ENCODE peak calls at places on chromosome 7, in ten cellular contexts. L, J, B, X, Z, W, F, P, M and E are unnamed samples.

GRCh38 chr7:150379590-150380379 is 655 bp downstream of the ZNF775 start:
- DNase-seq in L (no peak), M (no peak), P (peak), F (no peak), X (peak), B (no peak), W (no peak), J (peak), Z (peak), E (no peak)

GRCh38 chr7:18995811-18996400 is 121.5 kb downstream of the TWIST1 start:
- DNase-seq in X (no peak), F (no peak), J (no peak), Z (no peak), P (no peak), B (no peak), M (no peak), L (no peak), W (no peak), E (no peak)

GRCh38 chr7:84701524-84702306 is 485.1 kb downstream of the SEMA3D start:
- DNase-seq in X (no peak), W (peak), L (no peak), M (no peak), B (no peak), J (peak), P (no peak), Z (no peak), F (peak), E (no peak)

GRCh38 chr7:155190608-155191536 is 106.8 kb upstream of the INSIG1 start:
- DNase-seq in P (peak), W (peak), J (peak), F (no peak), X (peak), M (peak), Z (peak), L (no peak), B (peak), E (peak)

GRCh38 chr7:86653919-86654659 is 10.4 kb downstream of the GRM3 start:
- DNase-seq in W (no peak), X (peak), M (no peak), B (no peak), F (no peak), Z (peak), J (no peak), L (no peak), P (peak), E (no peak)

GRCh38 chr7:142583424-142583823 is 165.8 kb upstream of the PRSS1 start:
- DNase-seq in M (no peak), F (peak), J (peak), X (no peak), W (peak), L (no peak), Z (no peak), B (no peak), P (no peak), E (no peak)

GRCh38 chr7:47988496-47989386 is 9.3 kb upstream of the HUS1 start:
- DNase-seq in L (no peak), X (no peak), P (no peak), M (no peak), Z (no peak), B (no peak), J (peak), F (no peak), W (no peak), E (no peak)

GRCh38 chr7:28096713-28097112 is 83.9 kb downstream of the JAZF1 start:
- DNase-seq in P (peak), W (peak), X (peak), L (peak), M (peak), F (peak), J (peak), B (no peak), Z (peak), E (peak)

GRCh38 chr7:29684787-29685650 is 121.3 kb upstream of the WIPF3 start:
- DNase-seq in Z (peak), J (peak), X (peak), B (peak), L (peak), F (peak), P (peak), M (peak), W (peak), E (peak)

GRCh38 chr7:151566897-151567320 is 47.2 kb upstream of the RHEB start:
- DNase-seq in F (peak), M (no peak), X (peak), W (peak), L (no peak), B (no peak), Z (no peak), P (no peak), J (no peak), E (no peak)

GRCh38 chr7:12470930-12471329 is 67.3 kb upstream of the VWDE start:
- DNase-seq in F (no peak), L (no peak), B (no peak), M (no peak), Z (no peak), J (no peak), X (no peak), P (peak), W (no peak), E (no peak)

GRCh38 chr7:95886501-95887090 is 114.2 kb downstream of the DYNC1I1 start:
- DNase-seq in X (no peak), P (no peak), B (no peak), M (no peak), F (peak), W (no peak), L (no peak), J (peak), Z (no peak), E (no peak)

GRCh38 chr7:25565949-25566348 is 337.7 kb upstream of the NPVF start:
- DNase-seq in W (peak), B (peak), L (peak), P (peak), M (peak), X (peak), J (peak), F (peak), Z (peak), E (peak)

GRCh38 chr7:102404005-102404861 is 8.1 kb downstream of the PRKRIP1 start:
- DNase-seq in F (peak), B (peak), P (no peak), J (peak), Z (peak), M (no peak), X (peak), L (peak), W (peak), E (peak)

GRCh38 chr7:24404315-24404714 is 120.3 kb downstream of the NPY start:
- DNase-seq in F (no peak), Z (no peak), P (no peak), B (no peak), L (no peak), W (no peak), X (no peak), M (no peak), J (no peak), E (no peak)

GRCh38 chr7:99004216-99004615 is 125.9 kb downstream of the TRRAP start:
- DNase-seq in L (no peak), W (no peak), B (peak), Z (no peak), M (no peak), X (no peak), P (no peak), F (peak), J (no peak), E (no peak)

GRCh38 chr7:27459729-27460048 is 203.0 kb downstream of the HIBADH start:
- DNase-seq in F (no peak), W (no peak), Z (no peak), X (no peak), M (no peak), P (no peak), J (no peak), B (no peak), L (no peak), E (no peak)

GRCh38 chr7:73526892-73527821 is 5.1 kb upstream of the BAZ1B start:
- DNase-seq in B (no peak), J (no peak), M (no peak), F (no peak), Z (no peak), X (no peak), P (no peak), W (no peak), L (no peak), E (no peak)

GRCh38 chr7:29290829-29291228 is 96.3 kb downstream of the CHN2 start:
- DNase-seq in L (no peak), B (no peak), F (no peak), Z (no peak), M (no peak), W (no peak), P (no peak), J (no peak), X (no peak), E (no peak)

GRCh38 chr7:127258111-127258510 is 5.4 kb upstream of the GRM8 start:
- DNase-seq in L (no peak), J (no peak), X (no peak), B (no peak), M (no peak), Z (no peak), P (no peak), W (no peak), F (no peak), E (no peak)

GRCh38 chr7:15305002-15305600 is 256.7 kb downstream of the AGMO start:
- DNase-seq in B (no peak), Z (peak), W (peak), J (peak), M (no peak), P (peak), F (peak), X (peak), L (peak), E (no peak)

GRCh38 chr7:138233189-138233588 is 156.9 kb downstream of the AKR1D1 start:
- DNase-seq in B (no peak), J (no peak), X (no peak), L (no peak), Z (no peak), W (no peak), P (no peak), F (no peak), M (no peak), E (no peak)

GRCh38 chr7:28046035-28046434 is 134.6 kb downstream of the JAZF1 start:
- DNase-seq in J (no peak), P (no peak), W (no peak), B (no peak), L (no peak), F (no peak), X (no peak), M (no peak), Z (no peak), E (no peak)

GRCh38 chr7:106111671-106112117 is 418 bp downstream of the SYPL1 start:
- DNase-seq in B (no peak), W (peak), Z (peak), M (peak), L (peak), F (peak), P (peak), J (peak), X (no peak), E (no peak)

GRCh38 chr7:107453388-107453787 is 16.5 kb upstream of the GPR22 start:
- DNase-seq in X (no peak), B (no peak), J (no peak), P (no peak), Z (no peak), W (no peak), L (no peak), M (no peak), F (no peak), E (no peak)

GRCh38 chr7:130387628-130388403 is 7.5 kb downstream of the CPA1 start:
- DNase-seq in P (no peak), M (no peak), J (no peak), B (no peak), Z (no peak), W (no peak), F (no peak), L (no peak), X (no peak), E (no peak)

GRCh38 chr7:78055160-78055559 is 256.6 kb downstream of the PHTF2 start:
- DNase-seq in X (no peak), P (no peak), F (peak), B (no peak), L (no peak), W (no peak), M (no peak), J (no peak), Z (no peak), E (no peak)

GRCh38 chr7:101688183-101688831 is 59.2 kb upstream of the MYL10 start:
- DNase-seq in Z (peak), W (peak), L (peak), F (no peak), B (peak), J (peak), M (peak), P (peak), X (peak), E (peak)

GRCh38 chr7:99368750-99369389 is 5.7 kb upstream of the ARPC1B start:
- DNase-seq in B (no peak), F (peak), W (no peak), M (no peak), P (peak), L (no peak), X (no peak), J (no peak), Z (no peak), E (no peak)

GRCh38 chr7:322708-323111 is 32.7 kb downstream of the FOXL3 start:
- DNase-seq in P (no peak), X (no peak), F (no peak), W (no peak), L (no peak), B (no peak), M (no peak), J (no peak), Z (no peak), E (no peak)

GRCh38 chr7:142516038-142516501 is 233.2 kb upstream of the PRSS1 start:
- DNase-seq in Z (peak), F (peak), X (peak), W (peak), M (peak), J (peak), P (no peak), L (peak), B (no peak), E (peak)

GRCh38 chr7:17822557-17823173 is 117.6 kb downstream of the SNX13 start:
- DNase-seq in P (no peak), X (no peak), B (no peak), F (no peak), L (no peak), W (no peak), J (no peak), Z (no peak), M (no peak), E (no peak)

GRCh38 chr7:100655908-100656674 is at the start of gene ACTL6B:
- DNase-seq in L (peak), W (no peak), Z (peak), M (no peak), B (peak), F (no peak), J (peak), X (peak), P (peak), E (no peak)

GRCh38 chr7:86222806-86223205 is 420.9 kb upstream of the GRM3 start:
- DNase-seq in F (no peak), B (no peak), J (no peak), Z (no peak), P (no peak), L (no peak), W (no peak), X (no peak), M (no peak), E (no peak)

GRCh38 chr7:151107882-151108281 is 21.6 kb downstream of the AGAP3 start:
- DNase-seq in W (no peak), Z (no peak), F (no peak), J (no peak), P (no peak), M (no peak), X (no peak), L (no peak), B (no peak), E (no peak)

GRCh38 chr7:147586526-147586925 is 1004.0 kb upstream of the C7orf33 start:
- DNase-seq in M (no peak), L (peak), J (no peak), X (no peak), W (no peak), P (no peak), F (peak), B (no peak), Z (no peak), E (no peak)